ENCODE peak calls at places on chromosomes 7 and 10, in seven cellular contexts. A is aorta; U is A549; O is natural killer cell; G is activated naive CD4-positive, alpha-beta T cell treated with anti-CD3 and anti-CD28 coated beads, Interleukin-2, amount 50 U/mL, for 72 hours; K is Right ventricle myocardium superior; M is mucosa of descending colon. P is an unnamed sample.

GRCh38 chr10:6576326-6576725 is 3.8 kb downstream of the PRKCQ start:
- ATAC-seq in A (no peak), U (no peak), O (peak), G (no peak), K (no peak), M (no peak), P (no peak)

GRCh38 chr10:68537796-68538195 is 10.5 kb upstream of the SLC25A16 start:
- ATAC-seq in A (no peak), U (no peak), O (no peak), G (no peak), K (no peak), M (no peak), P (no peak)

GRCh38 chr10:70295321-70295720 is 11.5 kb upstream of the NPFFR1 start:
- ATAC-seq in A (no peak), U (no peak), O (no peak), G (no peak), K (no peak), M (no peak), P (no peak)

GRCh38 chr10:114532226-114532625 is 125.8 kb downstream of the ABLIM1 start:
- ATAC-seq in A (no peak), U (no peak), O (no peak), G (no peak), K (no peak), M (no peak), P (no peak)

GRCh38 chr7:126657137-126657536 is 595.6 kb downstream of the GRM8 start:
- ATAC-seq in A (no peak), U (no peak), O (no peak), G (no peak), K (no peak), M (no peak), P (no peak)

GRCh38 chr7:107939472-107940145 is 48.6 kb downstream of the DLD start:
- ATAC-seq in A (peak), U (no peak), O (no peak), G (no peak), K (peak), M (peak), P (peak)

GRCh38 chr7:125934539-125934938 is 1004.9 kb upstream of the POT1 start:
- ATAC-seq in A (no peak), U (no peak), O (no peak), G (no peak), K (no peak), M (no peak), P (no peak)

GRCh38 chr10:10911471-10911921 is 106.2 kb upstream of the CELF2 start:
- ATAC-seq in A (peak), U (no peak), O (no peak), G (no peak), K (peak), M (peak), P (no peak)

GRCh38 chr7:139842414-139843210 is 13.5 kb downstream of the TBXAS1 start:
- ATAC-seq in A (no peak), U (no peak), O (peak), G (no peak), K (no peak), M (peak), P (no peak)

GRCh38 chr10:61937631-61938284 is 36.3 kb downstream of the ARID5B start:
- ATAC-seq in A (peak), U (no peak), O (no peak), G (peak), K (no peak), M (peak), P (peak)

GRCh38 chr7:101657171-101657570 is 28.1 kb upstream of the MYL10 start:
- ATAC-seq in A (no peak), U (no peak), O (no peak), G (no peak), K (no peak), M (no peak), P (no peak)

GRCh38 chr7:30726296-30727006 is 25.5 kb upstream of the INMT start:
- ATAC-seq in A (no peak), U (no peak), O (peak), G (peak), K (no peak), M (no peak), P (no peak)

GRCh38 chr7:150901160-150902035 is 49.1 kb downstream of the AOC1 start:
- ATAC-seq in A (no peak), U (no peak), O (no peak), G (no peak), K (peak), M (peak), P (no peak)

GRCh38 chr10:8181496-8182174 is 127.1 kb downstream of the GATA3 start:
- ATAC-seq in A (no peak), U (no peak), O (no peak), G (no peak), K (no peak), M (no peak), P (no peak)

GRCh38 chr10:92993671-92994304 is 66.8 kb upstream of the CYP26C1 start:
- ATAC-seq in A (no peak), U (no peak), O (no peak), G (no peak), K (no peak), M (no peak), P (no peak)

GRCh38 chr10:13820119-13820518 is 233.4 kb downstream of the PRPF18 start:
- ATAC-seq in A (no peak), U (no peak), O (peak), G (no peak), K (no peak), M (no peak), P (no peak)

GRCh38 chr7:157744786-157745601 is 408.2 kb downstream of the DNAJB6 start:
- ATAC-seq in A (peak), U (peak), O (no peak), G (no peak), K (no peak), M (no peak), P (no peak)

GRCh38 chr10:59945991-59946390 is 39.6 kb upstream of the CCDC6 start:
- ATAC-seq in A (no peak), U (no peak), O (no peak), G (no peak), K (no peak), M (no peak), P (no peak)

GRCh38 chr10:50579491-50580259 is 44.1 kb downstream of the SGMS1 start:
- ATAC-seq in A (no peak), U (no peak), O (no peak), G (no peak), K (no peak), M (peak), P (no peak)

P was measured in SK-N-SH treated with all-trans-retinoic acid at 6 μM for 48 hours.